ENCODE peak calls at places on chromosomes 12 and 14, in four cellular contexts. K, G, X and J are unnamed samples.

GRCh38 chr12:89575405-89575804 is 49.6 kb upstream of the POC1B start:
- DNase-seq in X (no peak), K (no peak), G (no peak), J (no peak)

GRCh38 chr12:94265966-94266365 is 117.6 kb downstream of the PLXNC1 start:
- DNase-seq in K (no peak), X (no peak), G (no peak), J (no peak)

GRCh38 chr12:57046947-57047890 is 2.7 kb downstream of the MYO1A start:
- DNase-seq in X (no peak), G (peak; percentile 91), K (no peak), J (no peak)

GRCh38 chr14:57066887-57067513 is 201.7 kb downstream of the EXOC5 start:
- DNase-seq in K (no peak), X (peak; percentile 35), G (no peak), J (no peak)

GRCh38 chr12:53174881-53175491 is 5.5 kb upstream of the ZNF740 start:
- DNase-seq in G (no peak), X (no peak), K (no peak), J (no peak)

GRCh38 chr12:46373303-46374182 is 970 bp upstream of the SLC38A2 start:
- DNase-seq in G (no peak), X (peak; percentile 43), K (no peak), J (no peak)

GRCh38 chr14:100762089-100762515 is 35.4 kb downstream of the DLK1 start:
- DNase-seq in G (no peak), X (no peak), K (no peak), J (no peak)

GRCh38 chr12:87816186-87816585 is 213.0 kb downstream of the C12orf50 start:
- DNase-seq in K (no peak), G (no peak), X (no peak), J (no peak)

GRCh38 chr14:54438703-54439102 is 2.5 kb downstream of the CNIH1 start:
- DNase-seq in X (no peak), G (no peak), K (no peak), J (no peak)

GRCh38 chr12:14171111-14171510 is 189.7 kb upstream of the GRIN2B start:
- DNase-seq in X (no peak), K (peak; percentile 42), G (no peak), J (no peak)

GRCh38 chr14:54676822-54677708 is 110.1 kb downstream of the SAMD4A start:
- DNase-seq in K (no peak), G (no peak), X (no peak), J (no peak)

GRCh38 chr12:66959276-66959675 is 280.4 kb upstream of the GRIP1 start:
- DNase-seq in G (no peak), K (no peak), X (no peak), J (no peak)

GRCh38 chr12:52634266-52635056 is 16.1 kb upstream of the KRT73 start:
- DNase-seq in X (no peak), G (no peak), K (no peak), J (no peak)

GRCh38 chr12:119746169-119746568 is 78.2 kb downstream of the PRKAB1 start:
- DNase-seq in G (no peak), X (no peak), K (no peak), J (no peak)

GRCh38 chr14:100384819-100385813 is 62.0 kb downstream of the SLC25A47 start:
- DNase-seq in K (no peak), G (no peak), X (no peak), J (no peak)

GRCh38 chr12:601976-602699 is 61.1 kb downstream of the NINJ2 start:
- DNase-seq in K (no peak), X (no peak), G (no peak), J (no peak)
- TF ChIP-seq SPI1 in K (no peak), X (peak; percentile 50), G (no peak), J (no peak)

DNA sequence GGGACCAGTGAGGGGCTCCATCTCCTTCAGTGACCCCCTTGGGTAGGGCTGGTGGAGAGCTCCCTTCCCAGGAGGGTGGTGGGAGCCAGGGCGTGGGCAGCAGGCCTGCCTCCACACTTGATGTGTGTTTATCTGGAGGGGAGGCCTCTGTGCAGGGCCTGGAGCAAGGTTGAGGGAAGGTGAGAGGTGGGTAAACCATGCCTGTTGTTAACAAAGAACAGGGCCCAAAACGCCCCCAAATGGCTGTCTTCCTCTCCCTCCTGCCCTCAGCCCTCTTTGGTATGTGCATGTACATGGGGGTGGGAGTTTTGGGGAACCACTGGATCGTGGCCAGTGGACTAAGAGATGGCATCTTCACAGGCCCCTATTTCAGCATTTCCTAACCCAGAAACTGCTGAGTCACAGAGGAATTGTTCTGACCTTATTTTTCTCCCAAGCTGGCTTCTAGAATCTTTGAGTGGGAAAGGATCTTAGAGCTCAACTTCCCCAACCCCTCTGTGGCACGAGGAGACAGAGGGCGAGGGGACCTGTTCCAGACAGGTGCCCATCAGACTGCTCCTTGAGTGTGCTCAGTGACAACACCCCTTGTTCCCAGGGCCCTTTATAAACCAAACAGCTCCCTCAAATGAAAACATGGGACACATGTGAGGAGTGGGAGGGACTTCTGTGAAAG is 3.6 kb downstream of the SLC48A1 start:
- DNase-seq in K (no peak), X (peak; percentile 38), G (peak; percentile 52), J (no peak)
- TF ChIP-seq POLR2AphosphoS5 in K (no peak), X (no peak), G (no peak), J (no peak)

GRCh38 chr12:103735291-103735690 is 105.7 kb downstream of the NT5DC3 start:
- DNase-seq in G (no peak), X (no peak), K (no peak), J (no peak)

GRCh38 chr12:103736572-103736971 is 104.5 kb downstream of the NT5DC3 start:
- DNase-seq in K (no peak), G (no peak), X (no peak), J (no peak)

GRCh38 chr12:103734847-103735246 is 106.2 kb downstream of the NT5DC3 start:
- DNase-seq in X (no peak), K (no peak), G (no peak), J (no peak)

GRCh38 chr12:103739546-103739945 is 101.5 kb downstream of the NT5DC3 start:
- DNase-seq in G (no peak), X (no peak), K (no peak), J (no peak)

GRCh38 chr12:103737881-103738280 is 103.2 kb downstream of the NT5DC3 start:
- DNase-seq in X (no peak), K (no peak), G (no peak), J (no peak)
- TF ChIP-seq SPI1 in X (no peak), K (no peak), G (no peak), J (no peak)

DNA sequence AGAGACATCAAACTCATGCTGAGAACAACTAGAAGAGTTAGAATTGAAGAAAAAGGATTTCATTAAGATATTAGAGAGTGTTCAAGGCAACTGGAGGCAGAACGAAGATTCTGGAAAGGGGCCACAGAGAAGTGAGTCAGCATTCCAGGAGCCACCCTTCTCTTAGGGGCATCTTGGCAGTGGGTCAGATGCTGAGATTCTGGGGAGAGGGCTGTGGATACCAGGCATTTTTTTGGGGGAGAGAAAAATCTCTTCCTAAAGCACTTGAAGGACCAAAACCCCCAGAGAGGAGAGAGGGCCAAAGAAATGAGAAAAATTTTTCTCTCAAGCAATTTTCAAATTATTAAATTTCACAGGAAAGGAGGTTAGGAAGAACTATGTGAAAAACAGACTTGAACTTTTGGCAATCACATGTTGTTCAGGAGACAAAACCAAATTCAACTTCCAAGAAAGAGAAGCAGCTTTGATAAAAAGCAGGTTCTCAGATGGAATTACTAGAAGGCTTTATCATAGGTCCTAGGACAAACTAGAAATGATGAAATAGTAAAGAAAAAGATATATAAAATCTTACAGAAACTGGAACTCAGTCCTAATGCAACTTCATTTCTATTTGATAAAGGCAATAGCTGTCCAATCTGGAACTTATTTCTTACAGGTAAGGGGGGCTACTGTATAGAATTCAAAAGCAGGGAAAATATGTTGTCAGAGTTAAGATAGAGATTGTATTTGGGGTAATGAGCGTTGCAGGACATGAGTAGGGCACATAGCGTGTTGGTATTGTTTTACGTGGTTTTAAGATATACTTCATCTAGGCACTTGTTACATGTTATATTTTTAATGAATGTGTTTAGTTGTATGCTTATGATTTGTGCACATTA is 1.1 kb upstream of the CLEC2D start:
- DNase-seq in X (no peak), K (no peak), G (no peak), J (no peak)
- TF ChIP-seq POLR2AphosphoS5 in X (no peak), K (no peak), G (no peak), J (no peak)

GRCh38 chr12:92146497-92146828 is 817 bp upstream of the BTG1 start:
- DNase-seq in K (no peak), X (no peak), G (no peak), J (no peak)

GRCh38 chr12:92145731-92146496 is at the start of gene BTG1:
- DNase-seq in G (peak; percentile 99), X (peak; percentile 98), K (peak; percentile 100), J (peak; percentile 74)

GRCh38 chr12:92146865-92147264 is 1.2 kb upstream of the BTG1 start:
- DNase-seq in G (no peak), X (no peak), K (no peak), J (no peak)

GRCh38 chr12:92149563-92149962 is 3.9 kb upstream of the BTG1 start:
- DNase-seq in G (no peak), X (no peak), K (no peak), J (no peak)

GRCh38 chr12:92147491-92147890 is 1.8 kb upstream of the BTG1 start:
- DNase-seq in X (no peak), K (no peak), G (no peak), J (no peak)
- TF ChIP-seq SPI1 in X (no peak), K (no peak), G (no peak), J (no peak)

GRCh38 chr12:76455582-76456345 is 103.8 kb downstream of the OSBPL8 start:
- DNase-seq in K (peak; percentile 33), G (peak; percentile 28), X (peak; percentile 17), J (no peak)
- TF ChIP-seq POLR2AphosphoS5 in K (no peak), G (no peak), X (no peak), J (no peak)

GRCh38 chr12:40327506-40327905 is 102.7 kb downstream of the LRRK2 start:
- DNase-seq in G (no peak), X (no peak), K (no peak), J (no peak)

GRCh38 chr12:40330180-40330579 is 105.4 kb downstream of the LRRK2 start:
- DNase-seq in K (no peak), G (no peak), X (no peak), J (no peak)

GRCh38 chr12:40325349-40325960 is 100.7 kb downstream of the LRRK2 start:
- DNase-seq in X (peak; percentile 24), G (peak; percentile 6), K (no peak), J (peak; percentile 24)
- TF ChIP-seq SPI1 in X (no peak), G (no peak), K (no peak), J (no peak)

DNA sequence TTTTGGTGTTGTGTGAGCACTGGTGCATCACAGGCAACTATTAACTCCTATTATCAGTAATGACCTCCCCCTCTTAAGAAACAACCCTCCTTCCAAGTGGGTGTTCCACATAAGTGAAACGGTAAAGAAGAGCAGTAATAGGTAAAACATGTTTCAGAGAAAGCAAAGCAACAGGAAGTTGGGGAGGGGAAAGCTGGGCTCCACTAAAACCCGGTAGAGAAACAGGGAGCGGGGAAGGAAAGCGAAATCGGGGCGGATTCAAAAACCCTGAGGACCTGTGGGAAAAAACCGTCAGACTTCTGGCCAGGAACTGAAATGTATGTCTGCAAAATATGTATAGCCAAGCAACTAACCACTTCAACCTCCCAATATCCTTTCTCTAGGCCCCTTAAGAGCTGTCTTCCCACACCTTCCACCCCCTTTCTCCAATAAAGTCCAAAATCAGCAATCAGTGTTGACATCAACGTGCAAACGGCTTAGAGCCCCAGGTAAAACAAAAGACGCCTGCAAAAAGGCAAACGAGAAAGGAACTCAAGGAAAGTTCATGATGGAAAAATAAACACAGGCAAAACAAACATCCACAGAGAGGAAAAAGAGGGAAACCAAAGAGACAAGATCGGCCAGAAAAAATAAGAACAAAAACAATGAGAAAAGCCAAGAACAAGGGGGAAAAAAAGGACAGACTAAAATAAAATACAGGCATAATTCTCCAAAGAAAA is 32.8 kb downstream of the SIX1 start:
- DNase-seq in G (no peak), X (no peak), K (no peak), J (no peak)
- TF ChIP-seq POLR2AphosphoS5 in G (no peak), X (no peak), K (no peak), J (no peak)